ENCODE peak calls at places on chromosomes 1 and 21, in six cellular contexts. One of them, this sample, is unnamed.
A peak's percentile ranks its signal among the peaks of the same experiment; 100 is the strongest.

GRCh38 chr1:168468042-168468809 is 75.6 kb downstream of the XCL2 start:
- DNase-seq in psoas muscle: no peak
- DNase-seq in ovary: no peak
- DNase-seq in SJSA1: no peak
- DNase-seq in GM23248: no peak
- DNase-seq in heart left ventricle: no peak
- DNase-seq in this sample: no peak

GRCh38 chr1:226135059-226135651 is 51.4 kb downstream of the ACBD3 start:
- DNase-seq in psoas muscle: no peak
- DNase-seq in ovary: peak; percentile 57
- DNase-seq in SJSA1: no peak
- DNase-seq in GM23248: no peak
- DNase-seq in heart left ventricle: peak; percentile 33
- DNase-seq in this sample: peak; percentile 68

GRCh38 chr1:232377494-232377770 is 252.5 kb downstream of the SIPA1L2 start:
- DNase-seq in psoas muscle: no peak
- DNase-seq in ovary: no peak
- DNase-seq in SJSA1: no peak
- DNase-seq in GM23248: peak; percentile 50
- DNase-seq in heart left ventricle: peak; percentile 56
- DNase-seq in this sample: no peak

GRCh38 chr1:186845581-186846210 is 16.9 kb downstream of the PLA2G4A start:
- DNase-seq in psoas muscle: no peak
- DNase-seq in ovary: no peak
- DNase-seq in SJSA1: no peak
- DNase-seq in GM23248: peak; percentile 10
- DNase-seq in heart left ventricle: no peak
- DNase-seq in this sample: no peak

GRCh38 chr1:4090976-4091660 is 191.0 kb upstream of the C1orf174 start:
- DNase-seq in psoas muscle: no peak
- DNase-seq in ovary: no peak
- DNase-seq in SJSA1: no peak
- DNase-seq in GM23248: no peak
- DNase-seq in heart left ventricle: no peak
- DNase-seq in this sample: no peak

GRCh38 chr1:14369526-14370213 is 228.8 kb upstream of the KAZN start:
- DNase-seq in psoas muscle: no peak
- DNase-seq in ovary: no peak
- DNase-seq in SJSA1: no peak
- DNase-seq in GM23248: peak; percentile 6
- DNase-seq in heart left ventricle: no peak
- DNase-seq in this sample: no peak

GRCh38 chr1:7583291-7584096 is 187.6 kb upstream of the VAMP3 start:
- DNase-seq in psoas muscle: no peak
- DNase-seq in ovary: peak; percentile 21
- DNase-seq in SJSA1: no peak
- DNase-seq in GM23248: no peak
- DNase-seq in heart left ventricle: no peak
- DNase-seq in this sample: no peak

GRCh38 chr1:174001573-174001972 is 20.6 kb downstream of the RC3H1 start:
- DNase-seq in psoas muscle: no peak
- DNase-seq in ovary: no peak
- DNase-seq in SJSA1: no peak
- DNase-seq in GM23248: no peak
- DNase-seq in heart left ventricle: no peak
- DNase-seq in this sample: no peak

GRCh38 chr1:163528710-163529348 is 207.1 kb downstream of the NUF2 start:
- DNase-seq in psoas muscle: no peak
- DNase-seq in ovary: no peak
- DNase-seq in SJSA1: no peak
- DNase-seq in GM23248: peak; percentile 58
- DNase-seq in heart left ventricle: no peak
- DNase-seq in this sample: no peak

GRCh38 chr1:148328884-148329283 is 154.2 kb downstream of the PPIAL4G start:
- DNase-seq in psoas muscle: no peak
- DNase-seq in ovary: no peak
- DNase-seq in SJSA1: no peak
- DNase-seq in GM23248: no peak
- DNase-seq in heart left ventricle: no peak
- DNase-seq in this sample: no peak

GRCh38 chr1:164588388-164589341 is 29.7 kb downstream of the PBX1 start:
- DNase-seq in psoas muscle: peak; percentile 81
- DNase-seq in ovary: peak; percentile 95
- DNase-seq in SJSA1: peak; percentile 70
- DNase-seq in GM23248: peak; percentile 66
- DNase-seq in heart left ventricle: peak; percentile 77
- DNase-seq in this sample: no peak

GRCh38 chr1:162302246-162302645 is 74.4 kb downstream of the SPATA46 start:
- DNase-seq in psoas muscle: no peak
- DNase-seq in ovary: no peak
- DNase-seq in SJSA1: no peak
- DNase-seq in GM23248: no peak
- DNase-seq in heart left ventricle: no peak
- DNase-seq in this sample: no peak

GRCh38 chr1:167158813-167159275 is 61.8 kb upstream of the POU2F1 start:
- DNase-seq in psoas muscle: no peak
- DNase-seq in ovary: no peak
- DNase-seq in SJSA1: no peak
- DNase-seq in GM23248: no peak
- DNase-seq in heart left ventricle: no peak
- DNase-seq in this sample: no peak

GRCh38 chr1:192903142-192903541 is 94.3 kb downstream of the RGS2 start:
- DNase-seq in psoas muscle: no peak
- DNase-seq in ovary: no peak
- DNase-seq in SJSA1: no peak
- DNase-seq in GM23248: no peak
- DNase-seq in heart left ventricle: no peak
- DNase-seq in this sample: no peak

GRCh38 chr1:230458509-230458908 is 32.4 kb upstream of the PGBD5 start:
- DNase-seq in psoas muscle: no peak
- DNase-seq in ovary: no peak
- DNase-seq in SJSA1: no peak
- DNase-seq in GM23248: peak; percentile 57
- DNase-seq in heart left ventricle: no peak
- DNase-seq in this sample: no peak

GRCh38 chr1:116379674-116380498 is 6.8 kb downstream of the ATP1A1 start:
- DNase-seq in psoas muscle: no peak
- DNase-seq in ovary: no peak
- DNase-seq in SJSA1: no peak
- DNase-seq in GM23248: no peak
- DNase-seq in heart left ventricle: no peak
- DNase-seq in this sample: no peak

GRCh38 chr1:154427173-154428139 is 22.3 kb downstream of the IL6R start:
- DNase-seq in psoas muscle: peak; percentile 86
- DNase-seq in ovary: peak; percentile 64
- DNase-seq in SJSA1: no peak
- DNase-seq in GM23248: no peak
- DNase-seq in heart left ventricle: peak; percentile 62
- DNase-seq in this sample: no peak

GRCh38 chr1:24920155-24920925 is 9.7 kb downstream of the RUNX3 start:
- DNase-seq in psoas muscle: peak; percentile 71
- DNase-seq in ovary: no peak
- DNase-seq in SJSA1: peak; percentile 82
- DNase-seq in GM23248: peak; percentile 98
- DNase-seq in heart left ventricle: no peak
- DNase-seq in this sample: no peak

GRCh38 chr21:29017639-29018237 is 1.4 kb downstream of the RWDD2B start:
- DNase-seq in psoas muscle: no peak
- DNase-seq in ovary: no peak
- DNase-seq in SJSA1: no peak
- DNase-seq in GM23248: peak; percentile 18
- DNase-seq in heart left ventricle: no peak
- DNase-seq in this sample: no peak

GRCh38 chr1:162690672-162691434 is 58.6 kb downstream of the DDR2 start:
- DNase-seq in psoas muscle: peak; percentile 80
- DNase-seq in ovary: peak; percentile 57
- DNase-seq in SJSA1: peak; percentile 93
- DNase-seq in GM23248: peak; percentile 98
- DNase-seq in heart left ventricle: no peak
- DNase-seq in this sample: no peak

GRCh38 chr1:186765446-186765845 is 63.3 kb upstream of the PLA2G4A start:
- DNase-seq in psoas muscle: no peak
- DNase-seq in ovary: no peak
- DNase-seq in SJSA1: no peak
- DNase-seq in GM23248: no peak
- DNase-seq in heart left ventricle: no peak
- DNase-seq in this sample: no peak

GRCh38 chr1:56374026-56374974 is 205.1 kb downstream of the PLPP3 start:
- DNase-seq in psoas muscle: peak; percentile 69
- DNase-seq in ovary: no peak
- DNase-seq in SJSA1: no peak
- DNase-seq in GM23248: peak; percentile 59
- DNase-seq in heart left ventricle: no peak
- DNase-seq in this sample: no peak

GRCh38 chr1:69196071-69196470 is 371.7 kb upstream of the LRRC7 start:
- DNase-seq in psoas muscle: no peak
- DNase-seq in ovary: no peak
- DNase-seq in SJSA1: no peak
- DNase-seq in GM23248: no peak
- DNase-seq in heart left ventricle: no peak
- DNase-seq in this sample: no peak

GRCh38 chr1:154716012-154716411 is 108.0 kb upstream of the ADAR start:
- DNase-seq in psoas muscle: no peak
- DNase-seq in ovary: no peak
- DNase-seq in SJSA1: no peak
- DNase-seq in GM23248: peak; percentile 61
- DNase-seq in heart left ventricle: no peak
- DNase-seq in this sample: peak; percentile 39

GRCh38 chr1:41629571-41629970 is 145.1 kb upstream of the EDN2 start:
- DNase-seq in psoas muscle: no peak
- DNase-seq in ovary: no peak
- DNase-seq in SJSA1: peak; percentile 85
- DNase-seq in GM23248: peak; percentile 83
- DNase-seq in heart left ventricle: no peak
- DNase-seq in this sample: no peak

GRCh38 chr1:24503870-24504523 is 1.4 kb downstream of the RCAN3 start:
- DNase-seq in psoas muscle: no peak
- DNase-seq in ovary: no peak
- DNase-seq in SJSA1: no peak
- DNase-seq in GM23248: no peak
- DNase-seq in heart left ventricle: no peak
- DNase-seq in this sample: no peak

GRCh38 chr1:202958544-202959275 is 598 bp upstream of the ADIPOR1 start:
- DNase-seq in psoas muscle: no peak
- DNase-seq in ovary: no peak
- DNase-seq in SJSA1: no peak
- DNase-seq in GM23248: no peak
- DNase-seq in heart left ventricle: no peak
- DNase-seq in this sample: no peak

GRCh38 chr1:67747667-67748066 is 62.7 kb downstream of the GADD45A start:
- DNase-seq in psoas muscle: no peak
- DNase-seq in ovary: no peak
- DNase-seq in SJSA1: peak; percentile 69
- DNase-seq in GM23248: peak; percentile 73
- DNase-seq in heart left ventricle: no peak
- DNase-seq in this sample: no peak

DNA sequence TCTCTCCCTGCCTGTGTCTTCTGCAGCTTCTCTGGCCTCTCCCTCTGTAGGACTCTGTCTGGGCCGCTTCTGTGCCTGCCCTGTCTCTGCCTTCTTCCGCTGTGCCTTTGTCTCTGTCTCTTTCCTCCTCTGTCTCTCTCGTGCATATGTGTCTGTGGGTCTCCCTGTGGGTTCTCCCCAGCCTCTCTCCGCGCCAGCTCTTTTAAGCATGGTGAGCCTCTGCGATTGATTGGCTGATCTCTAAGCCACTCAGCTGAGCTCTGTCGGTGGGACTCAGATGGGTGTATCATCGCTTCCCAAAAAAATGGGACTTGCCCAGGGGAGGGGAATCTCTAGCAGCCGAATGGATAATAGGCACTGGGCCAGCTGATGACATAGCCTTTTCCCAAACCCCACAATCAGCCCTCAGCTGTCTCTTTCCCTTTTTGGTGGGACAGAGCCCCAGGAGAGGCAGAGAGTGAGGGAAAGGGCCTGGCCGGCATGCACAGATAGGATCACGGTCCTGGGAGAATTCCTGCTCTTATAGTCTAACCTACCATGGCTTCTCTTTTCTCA is at the start of gene ADAMTS4:
- DNase-seq in psoas muscle: peak; percentile 71
- DNase-seq in ovary: peak; percentile 82
- DNase-seq in SJSA1: no peak
- DNase-seq in GM23248: peak; percentile 91
- DNase-seq in heart left ventricle: peak; percentile 82
- DNase-seq in this sample: peak; percentile 53
- H3K4me1 ChIP-seq in psoas muscle: peaks cover 26% of the 10 kb centered on the region
- H3K4me1 ChIP-seq in ovary: peaks cover 44% of the 10 kb centered on the region
- H3K4me1 ChIP-seq in SJSA1: peaks cover 25% of the 10 kb centered on the region
- H3K4me1 ChIP-seq in GM23248: peaks cover 57% of the 10 kb centered on the region
- H3K4me1 ChIP-seq in heart left ventricle: peaks cover 53% of the 10 kb centered on the region
- H3K4me1 ChIP-seq in this sample: peaks cover 39% of the 10 kb centered on the region

DNA sequence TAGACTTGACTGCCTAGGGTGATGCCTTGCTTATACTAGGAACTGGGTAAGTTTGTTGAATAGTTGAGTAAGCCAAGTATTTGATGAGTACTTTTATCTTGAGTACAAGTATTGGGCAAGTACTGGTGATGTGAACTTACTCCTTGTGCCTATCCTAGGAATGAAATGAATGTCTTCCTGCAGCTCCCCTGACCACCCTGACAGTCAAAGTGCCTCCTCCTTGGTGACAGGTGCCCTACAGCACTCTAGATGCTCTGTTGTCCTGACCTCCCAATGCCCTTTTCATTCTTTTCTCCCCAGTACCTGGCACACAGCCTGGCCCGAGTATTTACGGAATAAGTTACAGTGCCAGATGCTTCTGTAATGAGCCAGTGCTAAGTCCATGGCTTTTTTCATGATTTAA is 25.5 kb downstream of the PCSK9 start:
- DNase-seq in psoas muscle: peak; percentile 73
- DNase-seq in ovary: peak; percentile 52
- DNase-seq in SJSA1: no peak
- DNase-seq in GM23248: peak; percentile 78
- DNase-seq in heart left ventricle: peak; percentile 60
- DNase-seq in this sample: peak; percentile 71
- H3K27ac ChIP-seq in psoas muscle: no peak overlapping the region
- H3K27ac ChIP-seq in ovary: no peak overlapping the region
- H3K27ac ChIP-seq in SJSA1: no peak overlapping the region
- H3K27ac ChIP-seq in GM23248: peak overlapping the region; percentile 29
- H3K27ac ChIP-seq in heart left ventricle: peak overlapping the region; percentile 60
- H3K27ac ChIP-seq in this sample: peak overlapping the region; percentile 86

GRCh38 chr1:213982814-213983588 is 4.8 kb upstream of the PROX1 start:
- DNase-seq in psoas muscle: peak; percentile 62
- DNase-seq in ovary: no peak
- DNase-seq in SJSA1: no peak
- DNase-seq in GM23248: peak; percentile 20
- DNase-seq in heart left ventricle: peak; percentile 35
- DNase-seq in this sample: no peak
- H3K27me3 ChIP-seq in psoas muscle: no peaks in the 10 kb centered on the region
- H3K27me3 ChIP-seq in ovary: no peaks in the 10 kb centered on the region
- H3K27me3 ChIP-seq in SJSA1: peaks cover 52% of the 10 kb centered on the region
- H3K27me3 ChIP-seq in GM23248: peaks cover 78% of the 10 kb centered on the region
- H3K27me3 ChIP-seq in heart left ventricle: peaks cover 76% of the 10 kb centered on the region
- H3K27me3 ChIP-seq in this sample: peaks cover 12% of the 10 kb centered on the region

DNA sequence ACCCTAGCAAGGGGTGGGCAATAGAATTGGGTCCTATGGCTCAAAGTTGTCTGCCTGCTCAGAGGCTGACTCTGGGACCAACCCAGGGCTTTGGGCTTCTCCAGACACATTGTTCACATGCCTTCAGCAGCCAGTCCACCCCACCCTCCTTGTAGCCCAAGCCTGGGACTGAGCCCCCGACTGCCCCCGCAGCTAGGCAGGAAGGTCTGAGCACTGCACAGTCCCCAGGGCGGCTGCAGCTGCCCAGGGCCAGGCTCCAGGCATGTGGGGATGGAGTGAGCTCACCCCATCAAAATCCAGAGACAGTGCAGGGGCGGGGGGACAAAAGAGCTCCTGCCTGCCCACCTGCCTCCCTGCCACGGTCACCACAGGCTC is 35.6 kb downstream of the HSPG2 start:
- DNase-seq in psoas muscle: peak; percentile 81
- DNase-seq in ovary: no peak
- DNase-seq in SJSA1: no peak
- DNase-seq in GM23248: peak; percentile 94
- DNase-seq in heart left ventricle: peak; percentile 61
- DNase-seq in this sample: no peak
- H3K4me1 ChIP-seq in psoas muscle: peaks cover 68% of the 10 kb centered on the region
- H3K4me1 ChIP-seq in ovary: peaks cover 28% of the 10 kb centered on the region
- H3K4me1 ChIP-seq in SJSA1: peaks cover 31% of the 10 kb centered on the region
- H3K4me1 ChIP-seq in GM23248: peaks cover 79% of the 10 kb centered on the region
- H3K4me1 ChIP-seq in heart left ventricle: peaks cover 96% of the 10 kb centered on the region
- H3K4me1 ChIP-seq in this sample: peaks cover 16% of the 10 kb centered on the region